ENCODE peak calls at places on chromosomes 11 and 22, in six cellular contexts. One of them, this sample, is unnamed.
A peak's percentile ranks its signal among the peaks of the same experiment; 100 is the strongest.

GRCh38 chr11:113587318-113587739 is 112.1 kb upstream of the DRD2 start:
- DNase-seq in CD4-positive, CD25-positive, alpha-beta regulatory T cell: no peak
- DNase-seq in kidney epithelial cell: no peak
- DNase-seq in fibroblast of lung: peak; percentile 48
- DNase-seq in mesenchymal stem cell: no peak
- DNase-seq in ovary: no peak
- DNase-seq in this sample: no peak

GRCh38 chr11:64131657-64132387 is 34.1 kb downstream of the MACROD1 start:
- DNase-seq in ovary: no peak
- DNase-seq in fibroblast of lung: no peak
- DNase-seq in kidney epithelial cell: no peak
- DNase-seq in CD4-positive, CD25-positive, alpha-beta regulatory T cell: no peak
- DNase-seq in mesenchymal stem cell: no peak
- DNase-seq in this sample: no peak

GRCh38 chr11:46338636-46338987 is 8.7 kb upstream of the DGKZ start:
- DNase-seq in fibroblast of lung: no peak
- DNase-seq in kidney epithelial cell: no peak
- DNase-seq in mesenchymal stem cell: peak; percentile 57
- DNase-seq in CD4-positive, CD25-positive, alpha-beta regulatory T cell: no peak
- DNase-seq in ovary: no peak
- DNase-seq in this sample: no peak

GRCh38 chr11:131491503-131491902 is 121.1 kb downstream of the NTM start:
- DNase-seq in kidney epithelial cell: no peak
- DNase-seq in CD4-positive, CD25-positive, alpha-beta regulatory T cell: no peak
- DNase-seq in mesenchymal stem cell: peak; percentile 5
- DNase-seq in fibroblast of lung: peak; percentile 12
- DNase-seq in ovary: no peak
- DNase-seq in this sample: no peak

GRCh38 chr22:21865041-21865440 is 2.4 kb downstream of the MAPK1 start:
- DNase-seq in kidney epithelial cell: no peak
- DNase-seq in fibroblast of lung: peak; percentile 88
- DNase-seq in CD4-positive, CD25-positive, alpha-beta regulatory T cell: no peak
- DNase-seq in mesenchymal stem cell: peak; percentile 77
- DNase-seq in ovary: peak; percentile 40
- DNase-seq in this sample: peak; percentile 39

GRCh38 chr11:46555269-46556054 is 38.4 kb downstream of the AMBRA1 start:
- DNase-seq in mesenchymal stem cell: no peak
- DNase-seq in kidney epithelial cell: no peak
- DNase-seq in CD4-positive, CD25-positive, alpha-beta regulatory T cell: no peak
- DNase-seq in ovary: no peak
- DNase-seq in fibroblast of lung: peak; percentile 24
- DNase-seq in this sample: no peak

GRCh38 chr11:21948876-21949275 is 244.0 kb upstream of the ANO5 start:
- DNase-seq in ovary: no peak
- DNase-seq in kidney epithelial cell: no peak
- DNase-seq in mesenchymal stem cell: no peak
- DNase-seq in CD4-positive, CD25-positive, alpha-beta regulatory T cell: no peak
- DNase-seq in fibroblast of lung: no peak
- DNase-seq in this sample: no peak

GRCh38 chr11:61841636-61842332 is 13.7 kb downstream of the FADS2 start:
- DNase-seq in CD4-positive, CD25-positive, alpha-beta regulatory T cell: no peak
- DNase-seq in ovary: no peak
- DNase-seq in kidney epithelial cell: no peak
- DNase-seq in mesenchymal stem cell: no peak
- DNase-seq in fibroblast of lung: no peak
- DNase-seq in this sample: no peak

GRCh38 chr11:102914238-102915043 is 39.7 kb upstream of the MMP12 start:
- DNase-seq in ovary: no peak
- DNase-seq in mesenchymal stem cell: peak; percentile 55
- DNase-seq in CD4-positive, CD25-positive, alpha-beta regulatory T cell: no peak
- DNase-seq in kidney epithelial cell: peak; percentile 28
- DNase-seq in fibroblast of lung: peak; percentile 31
- DNase-seq in this sample: no peak

GRCh38 chr11:62574363-62575057 is 819 bp upstream of the EEF1G start:
- DNase-seq in kidney epithelial cell: no peak
- DNase-seq in fibroblast of lung: peak; percentile 36
- DNase-seq in CD4-positive, CD25-positive, alpha-beta regulatory T cell: no peak
- DNase-seq in mesenchymal stem cell: no peak
- DNase-seq in ovary: peak; percentile 51
- DNase-seq in this sample: no peak

GRCh38 chr11:61447601-61448551 is 18.0 kb downstream of the SDHAF2 start:
- DNase-seq in CD4-positive, CD25-positive, alpha-beta regulatory T cell: no peak
- DNase-seq in ovary: no peak
- DNase-seq in mesenchymal stem cell: peak; percentile 34
- DNase-seq in fibroblast of lung: no peak
- DNase-seq in kidney epithelial cell: no peak
- DNase-seq in this sample: no peak

GRCh38 chr22:20021196-20022181 is 579 bp downstream of the TANGO2 start:
- DNase-seq in kidney epithelial cell: no peak
- DNase-seq in fibroblast of lung: peak; percentile 58
- DNase-seq in ovary: peak; percentile 32
- DNase-seq in CD4-positive, CD25-positive, alpha-beta regulatory T cell: no peak
- DNase-seq in mesenchymal stem cell: peak; percentile 35
- DNase-seq in this sample: peak; percentile 10

GRCh38 chr11:61425367-61426131 is 4.2 kb downstream of the CPSF7 start:
- DNase-seq in CD4-positive, CD25-positive, alpha-beta regulatory T cell: no peak
- DNase-seq in mesenchymal stem cell: no peak
- DNase-seq in kidney epithelial cell: no peak
- DNase-seq in fibroblast of lung: no peak
- DNase-seq in ovary: no peak
- DNase-seq in this sample: no peak

GRCh38 chr22:35400335-35400680 is 368 bp downstream of the MCM5 start:
- DNase-seq in ovary: no peak
- DNase-seq in kidney epithelial cell: no peak
- DNase-seq in fibroblast of lung: peak; percentile 1
- DNase-seq in mesenchymal stem cell: no peak
- DNase-seq in CD4-positive, CD25-positive, alpha-beta regulatory T cell: peak; percentile 19
- DNase-seq in this sample: no peak

GRCh38 chr22:35230417-35230816 is 26.9 kb upstream of the HMGXB4 start:
- DNase-seq in ovary: no peak
- DNase-seq in fibroblast of lung: no peak
- DNase-seq in mesenchymal stem cell: no peak
- DNase-seq in CD4-positive, CD25-positive, alpha-beta regulatory T cell: no peak
- DNase-seq in kidney epithelial cell: no peak
- DNase-seq in this sample: no peak

GRCh38 chr22:20786536-20786979 is 12.6 kb downstream of the SERPIND1 start:
- DNase-seq in mesenchymal stem cell: no peak
- DNase-seq in kidney epithelial cell: no peak
- DNase-seq in CD4-positive, CD25-positive, alpha-beta regulatory T cell: no peak
- DNase-seq in ovary: no peak
- DNase-seq in fibroblast of lung: no peak
- DNase-seq in this sample: no peak

GRCh38 chr11:8018742-8019631 is 31.9 kb downstream of the EIF3F start:
- DNase-seq in fibroblast of lung: peak; percentile 65
- DNase-seq in mesenchymal stem cell: peak; percentile 78
- DNase-seq in kidney epithelial cell: peak; percentile 32
- DNase-seq in CD4-positive, CD25-positive, alpha-beta regulatory T cell: peak; percentile 65
- DNase-seq in ovary: peak; percentile 83
- DNase-seq in this sample: no peak

GRCh38 chr11:70733327-70734325 is 335.3 kb downstream of the CTTN start:
- DNase-seq in fibroblast of lung: no peak
- DNase-seq in ovary: no peak
- DNase-seq in CD4-positive, CD25-positive, alpha-beta regulatory T cell: no peak
- DNase-seq in kidney epithelial cell: no peak
- DNase-seq in mesenchymal stem cell: no peak
- DNase-seq in this sample: no peak

GRCh38 chr11:77644887-77645286 is 7.3 kb upstream of the CLNS1A start:
- DNase-seq in mesenchymal stem cell: no peak
- DNase-seq in fibroblast of lung: no peak
- DNase-seq in kidney epithelial cell: no peak
- DNase-seq in CD4-positive, CD25-positive, alpha-beta regulatory T cell: no peak
- DNase-seq in ovary: no peak
- DNase-seq in this sample: no peak

GRCh38 chr11:114257621-114258558 is 38.3 kb upstream of the NNMT start:
- DNase-seq in fibroblast of lung: no peak
- DNase-seq in CD4-positive, CD25-positive, alpha-beta regulatory T cell: no peak
- DNase-seq in kidney epithelial cell: no peak
- DNase-seq in mesenchymal stem cell: peak; percentile 44
- DNase-seq in ovary: peak; percentile 74
- DNase-seq in this sample: no peak

GRCh38 chr22:30183861-30184278 is 62.7 kb downstream of the LIF start:
- DNase-seq in kidney epithelial cell: no peak
- DNase-seq in mesenchymal stem cell: peak; percentile 85
- DNase-seq in fibroblast of lung: peak; percentile 75
- DNase-seq in CD4-positive, CD25-positive, alpha-beta regulatory T cell: no peak
- DNase-seq in ovary: no peak
- DNase-seq in this sample: no peak

GRCh38 chr22:43230983-43231723 is 44.2 kb upstream of the TTLL12 start:
- DNase-seq in ovary: peak; percentile 80
- DNase-seq in fibroblast of lung: peak; percentile 9
- DNase-seq in kidney epithelial cell: no peak
- DNase-seq in mesenchymal stem cell: peak; percentile 44
- DNase-seq in CD4-positive, CD25-positive, alpha-beta regulatory T cell: peak; percentile 38
- DNase-seq in this sample: no peak

GRCh38 chr11:35016939-35017338 is 100.5 kb downstream of the PDHX start:
- DNase-seq in mesenchymal stem cell: no peak
- DNase-seq in fibroblast of lung: no peak
- DNase-seq in kidney epithelial cell: no peak
- DNase-seq in ovary: no peak
- DNase-seq in CD4-positive, CD25-positive, alpha-beta regulatory T cell: no peak
- DNase-seq in this sample: no peak

GRCh38 chr22:39317756-39318506 is 1.5 kb downstream of the RPL3 start:
- DNase-seq in kidney epithelial cell: no peak
- DNase-seq in ovary: no peak
- DNase-seq in CD4-positive, CD25-positive, alpha-beta regulatory T cell: no peak
- DNase-seq in fibroblast of lung: peak; percentile 57
- DNase-seq in mesenchymal stem cell: peak; percentile 68
- DNase-seq in this sample: no peak

GRCh38 chr22:18997306-18997924 is 61.3 kb upstream of the PRODH start:
- DNase-seq in CD4-positive, CD25-positive, alpha-beta regulatory T cell: no peak
- DNase-seq in mesenchymal stem cell: no peak
- DNase-seq in fibroblast of lung: no peak
- DNase-seq in kidney epithelial cell: no peak
- DNase-seq in ovary: no peak
- DNase-seq in this sample: no peak

GRCh38 chr22:50304528-50305392 is 2.7 kb downstream of the PLXNB2 start:
- DNase-seq in mesenchymal stem cell: no peak
- DNase-seq in fibroblast of lung: peak; percentile 62
- DNase-seq in ovary: peak; percentile 68
- DNase-seq in kidney epithelial cell: no peak
- DNase-seq in CD4-positive, CD25-positive, alpha-beta regulatory T cell: no peak
- DNase-seq in this sample: no peak

GRCh38 chr11:124800226-124800929 is at the start of gene MSANTD2:
- DNase-seq in ovary: peak; percentile 78
- DNase-seq in kidney epithelial cell: peak; percentile 18
- DNase-seq in CD4-positive, CD25-positive, alpha-beta regulatory T cell: peak; percentile 73
- DNase-seq in fibroblast of lung: peak; percentile 82
- DNase-seq in mesenchymal stem cell: peak; percentile 90
- DNase-seq in this sample: no peak

GRCh38 chr11:133586903-133587517 is 54.7 kb upstream of the OPCML start:
- DNase-seq in CD4-positive, CD25-positive, alpha-beta regulatory T cell: no peak
- DNase-seq in ovary: no peak
- DNase-seq in kidney epithelial cell: no peak
- DNase-seq in mesenchymal stem cell: no peak
- DNase-seq in fibroblast of lung: no peak
- DNase-seq in this sample: no peak

GRCh38 chr11:46336781-46337180 is 10.5 kb upstream of the DGKZ start:
- DNase-seq in CD4-positive, CD25-positive, alpha-beta regulatory T cell: no peak
- DNase-seq in mesenchymal stem cell: peak; percentile 41
- DNase-seq in ovary: no peak
- DNase-seq in kidney epithelial cell: no peak
- DNase-seq in fibroblast of lung: peak; percentile 43
- DNase-seq in this sample: no peak

GRCh38 chr22:50445071-50445879 is 29.6 kb downstream of the SBF1 start:
- DNase-seq in ovary: no peak
- DNase-seq in CD4-positive, CD25-positive, alpha-beta regulatory T cell: no peak
- DNase-seq in fibroblast of lung: no peak
- DNase-seq in kidney epithelial cell: no peak
- DNase-seq in mesenchymal stem cell: no peak
- DNase-seq in this sample: no peak

GRCh38 chr11:28619870-28620540 is 511.8 kb downstream of the METTL15 start:
- DNase-seq in ovary: no peak
- DNase-seq in fibroblast of lung: peak; percentile 81
- DNase-seq in CD4-positive, CD25-positive, alpha-beta regulatory T cell: no peak
- DNase-seq in kidney epithelial cell: peak; percentile 51
- DNase-seq in mesenchymal stem cell: peak; percentile 68
- DNase-seq in this sample: no peak

GRCh38 chr22:44338906-44339305 is 26.2 kb upstream of the SHISAL1 start:
- DNase-seq in ovary: no peak
- DNase-seq in kidney epithelial cell: no peak
- DNase-seq in mesenchymal stem cell: no peak
- DNase-seq in CD4-positive, CD25-positive, alpha-beta regulatory T cell: no peak
- DNase-seq in fibroblast of lung: no peak
- DNase-seq in this sample: no peak

GRCh38 chr11:2445107-2445947 is 519 bp downstream of the KCNQ1 start:
- DNase-seq in kidney epithelial cell: no peak
- DNase-seq in ovary: peak; percentile 6
- DNase-seq in fibroblast of lung: no peak
- DNase-seq in mesenchymal stem cell: no peak
- DNase-seq in CD4-positive, CD25-positive, alpha-beta regulatory T cell: no peak
- DNase-seq in this sample: no peak
- H3K4me3 ChIP-seq in kidney epithelial cell: peak overlapping the region; percentile 8
- H3K4me3 ChIP-seq in ovary: peak overlapping the region; percentile 8
- H3K4me3 ChIP-seq in fibroblast of lung: no peak overlapping the region
- H3K4me3 ChIP-seq in mesenchymal stem cell: no peak overlapping the region
- H3K4me3 ChIP-seq in CD4-positive, CD25-positive, alpha-beta regulatory T cell: peak overlapping the region; percentile 37
- H3K4me3 ChIP-seq in this sample: no peak overlapping the region

GRCh38 chr11:108754901-108755625 is 90.2 kb downstream of the DDX10 start:
- DNase-seq in fibroblast of lung: peak; percentile 46
- DNase-seq in ovary: no peak
- DNase-seq in mesenchymal stem cell: peak; percentile 13
- DNase-seq in kidney epithelial cell: no peak
- DNase-seq in CD4-positive, CD25-positive, alpha-beta regulatory T cell: no peak
- DNase-seq in this sample: peak; percentile 14
- H3K4me3 ChIP-seq in fibroblast of lung: no peak overlapping the region
- H3K4me3 ChIP-seq in ovary: no peak overlapping the region
- H3K4me3 ChIP-seq in mesenchymal stem cell: no peak overlapping the region
- H3K4me3 ChIP-seq in kidney epithelial cell: no peak overlapping the region
- H3K4me3 ChIP-seq in CD4-positive, CD25-positive, alpha-beta regulatory T cell: no peak overlapping the region
- H3K4me3 ChIP-seq in this sample: no peak overlapping the region

GRCh38 chr11:10418259-10418949 is 36.7 kb upstream of the AMPD3 start:
- DNase-seq in kidney epithelial cell: no peak
- DNase-seq in mesenchymal stem cell: no peak
- DNase-seq in fibroblast of lung: peak; percentile 12
- DNase-seq in CD4-positive, CD25-positive, alpha-beta regulatory T cell: no peak
- DNase-seq in ovary: no peak
- DNase-seq in this sample: no peak
- H3K4me3 ChIP-seq in kidney epithelial cell: no peak overlapping the region
- H3K4me3 ChIP-seq in mesenchymal stem cell: peak overlapping the region; percentile 64
- H3K4me3 ChIP-seq in fibroblast of lung: no peak overlapping the region
- H3K4me3 ChIP-seq in CD4-positive, CD25-positive, alpha-beta regulatory T cell: no peak overlapping the region
- H3K4me3 ChIP-seq in ovary: no peak overlapping the region
- H3K4me3 ChIP-seq in this sample: no peak overlapping the region

GRCh38 chr11:416757-417621 is 2.2 kb upstream of the SIGIRR start:
- DNase-seq in mesenchymal stem cell: peak; percentile 49
- DNase-seq in fibroblast of lung: no peak
- DNase-seq in kidney epithelial cell: no peak
- DNase-seq in ovary: no peak
- DNase-seq in CD4-positive, CD25-positive, alpha-beta regulatory T cell: no peak
- DNase-seq in this sample: no peak
- H3K4me3 ChIP-seq in mesenchymal stem cell: peak overlapping the region; percentile 59
- H3K4me3 ChIP-seq in fibroblast of lung: peak overlapping the region; percentile 12
- H3K4me3 ChIP-seq in kidney epithelial cell: peak overlapping the region; percentile 41
- H3K4me3 ChIP-seq in ovary: peak overlapping the region; percentile 33
- H3K4me3 ChIP-seq in CD4-positive, CD25-positive, alpha-beta regulatory T cell: no peak overlapping the region
- H3K4me3 ChIP-seq in this sample: peak overlapping the region; percentile 47